ENCODE peak calls at places on chromosomes 2 and 18, in six cellular contexts. One of them, this sample, is unnamed.

GRCh38 chr2:181465686-181466375 is 8.6 kb downstream of the ITGA4 start:
- DNase-seq in pons: no peak
- DNase-seq in OCI-LY7: no peak
- DNase-seq in left ventricle myocardium inferior: no peak
- DNase-seq in activated CD4-positive, CD25-positive, alpha-beta regulatory T cell: no peak
- DNase-seq in left cardiac atrium: no peak
- DNase-seq in this sample: peak

GRCh38 chr2:26463252-26464207 is 14.4 kb downstream of the OTOF start:
- DNase-seq in pons: no peak
- DNase-seq in OCI-LY7: no peak
- DNase-seq in left ventricle myocardium inferior: no peak
- DNase-seq in activated CD4-positive, CD25-positive, alpha-beta regulatory T cell: no peak
- DNase-seq in left cardiac atrium: no peak
- DNase-seq in this sample: no peak

GRCh38 chr2:237900891-237901831 is 41.7 kb downstream of the RAMP1 start:
- DNase-seq in pons: no peak
- DNase-seq in OCI-LY7: no peak
- DNase-seq in left ventricle myocardium inferior: no peak
- DNase-seq in activated CD4-positive, CD25-positive, alpha-beta regulatory T cell: no peak
- DNase-seq in left cardiac atrium: no peak
- DNase-seq in this sample: no peak

GRCh38 chr18:49094979-49095632 is 144.3 kb upstream of the SMAD7 start:
- DNase-seq in pons: no peak
- DNase-seq in OCI-LY7: no peak
- DNase-seq in left ventricle myocardium inferior: no peak
- DNase-seq in activated CD4-positive, CD25-positive, alpha-beta regulatory T cell: no peak
- DNase-seq in left cardiac atrium: no peak
- DNase-seq in this sample: peak

GRCh38 chr2:234481301-234481700 is 15.6 kb downstream of the ARL4C start:
- DNase-seq in pons: no peak
- DNase-seq in OCI-LY7: no peak
- DNase-seq in left ventricle myocardium inferior: no peak
- DNase-seq in activated CD4-positive, CD25-positive, alpha-beta regulatory T cell: no peak
- DNase-seq in left cardiac atrium: no peak
- DNase-seq in this sample: no peak

GRCh38 chr18:77851798-77852197 is 602.1 kb downstream of the GALR1 start:
- DNase-seq in pons: no peak
- DNase-seq in OCI-LY7: no peak
- DNase-seq in left ventricle myocardium inferior: no peak
- DNase-seq in activated CD4-positive, CD25-positive, alpha-beta regulatory T cell: no peak
- DNase-seq in left cardiac atrium: no peak
- DNase-seq in this sample: no peak

GRCh38 chr2:33375054-33375453 is 101.4 kb upstream of the RASGRP3 start:
- DNase-seq in pons: no peak
- DNase-seq in OCI-LY7: no peak
- DNase-seq in left ventricle myocardium inferior: no peak
- DNase-seq in activated CD4-positive, CD25-positive, alpha-beta regulatory T cell: no peak
- DNase-seq in left cardiac atrium: no peak
- DNase-seq in this sample: no peak

GRCh38 chr2:80054339-80054675 is 250.2 kb downstream of the LRRTM1 start:
- DNase-seq in pons: no peak
- DNase-seq in OCI-LY7: no peak
- DNase-seq in left ventricle myocardium inferior: no peak
- DNase-seq in activated CD4-positive, CD25-positive, alpha-beta regulatory T cell: no peak
- DNase-seq in left cardiac atrium: no peak
- DNase-seq in this sample: peak

GRCh38 chr2:222178450-222178849 is 120.3 kb downstream of the PAX3 start:
- DNase-seq in pons: no peak
- DNase-seq in OCI-LY7: no peak
- DNase-seq in left ventricle myocardium inferior: no peak
- DNase-seq in activated CD4-positive, CD25-positive, alpha-beta regulatory T cell: no peak
- DNase-seq in left cardiac atrium: no peak
- DNase-seq in this sample: no peak